ENCODE peak calls at places on chromosomes 16 and 17, in nine cellular contexts. Z is body of pancreas; H is choroid plexus epithelial cell; E is HT1080; I is M059J; V is HuH-7.5; U is nephron progenitor cell; K is activated T-helper 1 cell treated with anti-CD3 and anti-CD28 coated beads, Interleukin-12 subunit alpha, Interleukin-12 subunit beta, Interleukin-2, Interleukin-4 antibody, amounts not matched to agents 30 ng/mL and 10 ng/mL and 1 ng/mL, durations not matched to agents 14 hours and 24 hours and 36 hours; B is MCF 10A. W is an unnamed sample.

GRCh38 chr16:59886021-59886420 is 1151.9 kb upstream of the GOT2 start:
- DNase-seq in V (no peak), B (peak), H (peak), I (peak), E (peak), Z (peak), K (no peak), U (no peak), W (no peak)

GRCh38 chr16:85498607-85499006 is 114.5 kb upstream of the GSE1 start:
- DNase-seq in U (no peak), K (no peak), V (no peak), E (no peak), B (no peak), I (no peak), Z (no peak), H (no peak), W (no peak)

GRCh38 chr16:85431431-85432124 is 181.5 kb upstream of the GSE1 start:
- DNase-seq in I (no peak), H (no peak), U (peak), Z (no peak), B (no peak), V (no peak), E (no peak), K (no peak), W (no peak)

GRCh38 chr17:27807567-27808470 is 7.5 kb upstream of the NOS2 start:
- DNase-seq in E (no peak), I (peak), V (no peak), K (peak), Z (peak), H (no peak), B (no peak), U (no peak), W (no peak)

GRCh38 chr17:63995626-63996025 is 2.5 kb upstream of the PRR29 start:
- DNase-seq in E (no peak), I (no peak), U (no peak), B (no peak), K (no peak), V (no peak), Z (no peak), H (no peak), W (peak)

GRCh38 chr17:8150194-8151119 is 1.7 kb downstream of the PER1 start:
- DNase-seq in E (no peak), Z (no peak), K (no peak), B (no peak), U (no peak), I (no peak), V (no peak), H (no peak), W (no peak)

GRCh38 chr16:1903845-1904820 is 14.1 kb downstream of the HS3ST6 start:
- DNase-seq in E (no peak), I (no peak), Z (no peak), U (no peak), K (no peak), H (no peak), V (no peak), B (no peak), W (no peak)

GRCh38 chr16:31569360-31569717 is 41.6 kb downstream of the AHSP start:
- DNase-seq in K (no peak), E (no peak), B (no peak), H (no peak), V (no peak), U (peak), Z (no peak), I (no peak), W (no peak)

GRCh38 chr17:75270218-75270965 is 639 bp downstream of the MIF4GD start:
- DNase-seq in I (peak), H (peak), Z (peak), B (peak), K (peak), V (peak), U (peak), E (peak), W (peak)

GRCh38 chr16:1706386-1707192 is 594 bp downstream of the MAPK8IP3 start:
- DNase-seq in H (peak), U (peak), V (peak), Z (no peak), B (no peak), E (no peak), I (peak), K (peak), W (no peak)

GRCh38 chr17:27569257-27569722 is 61.7 kb upstream of the LGALS9 start:
- DNase-seq in K (peak), U (peak), Z (peak), E (peak), H (no peak), B (peak), V (peak), I (peak), W (no peak)

GRCh38 chr16:1152123-1152638 is 725 bp upstream of the CACNA1H start:
- DNase-seq in B (no peak), Z (no peak), K (peak), U (peak), I (no peak), H (no peak), E (no peak), V (no peak), W (no peak)

GRCh38 chr17:17391575-17392370 is 85.0 kb upstream of the MED9 start:
- DNase-seq in V (no peak), E (no peak), Z (no peak), H (no peak), K (peak), U (no peak), B (no peak), I (no peak), W (no peak)

GRCh38 chr16:80151706-80152073 is 389.1 kb upstream of the DYNLRB2 start:
- DNase-seq in K (no peak), I (no peak), E (no peak), U (no peak), B (no peak), V (no peak), Z (no peak), H (no peak), W (no peak)

GRCh38 chr17:3762922-3763776 is 37.8 kb downstream of the ITGAE start:
- DNase-seq in U (no peak), Z (no peak), E (peak), B (no peak), H (no peak), I (peak), V (no peak), K (peak), W (no peak)

GRCh38 chr17:82374626-82375331 is 3.2 kb downstream of the UTS2R start:
- DNase-seq in B (no peak), I (no peak), H (no peak), K (no peak), V (no peak), E (no peak), U (no peak), Z (no peak), W (no peak)

GRCh38 chr16:47713225-47713595 is 252.1 kb downstream of the PHKB start:
- DNase-seq in Z (no peak), I (peak), U (no peak), B (peak), H (peak), E (peak), V (no peak), K (peak), W (no peak)

GRCh38 chr16:80350066-80350465 is 190.7 kb upstream of the DYNLRB2 start:
- DNase-seq in U (no peak), E (no peak), H (no peak), V (no peak), I (no peak), B (no peak), K (no peak), Z (no peak), W (no peak)

GRCh38 chr16:83046664-83047063 is 419.9 kb downstream of the CDH13 start:
- DNase-seq in U (no peak), Z (no peak), E (no peak), V (no peak), I (no peak), H (peak), B (peak), K (no peak), W (no peak)

GRCh38 chr17:2090210-2090641 is 35.3 kb downstream of the HIC1 start:
- DNase-seq in U (no peak), Z (no peak), V (no peak), I (no peak), B (no peak), H (no peak), E (no peak), K (no peak), W (no peak)

GRCh38 chr17:40903129-40903847 is 18.2 kb upstream of the KRT20 start:
- DNase-seq in Z (no peak), H (peak), U (no peak), V (peak), K (no peak), I (peak), B (peak), E (peak), W (no peak)

GRCh38 chr17:27323538-27324212 is 29.8 kb downstream of the WSB1 start:
- DNase-seq in H (peak), Z (peak), U (no peak), B (peak), V (no peak), E (peak), I (peak), K (no peak), W (peak)

GRCh38 chr17:16926591-16927451 is 45.1 kb downstream of the TNFRSF13B start:
- DNase-seq in H (peak), Z (no peak), V (no peak), E (peak), K (no peak), U (no peak), B (peak), I (peak), W (peak)

GRCh38 chr17:43338886-43339516 is 59.8 kb upstream of the ARL4D start:
- DNase-seq in B (peak), I (peak), H (peak), E (peak), K (peak), V (no peak), Z (peak), U (peak), W (no peak)

GRCh38 chr17:78484300-78485159 is 92.7 kb downstream of the DNAH17 start:
- DNase-seq in B (no peak), V (no peak), E (no peak), H (peak), Z (no peak), U (peak), K (peak), I (no peak), W (no peak)

GRCh38 chr17:263773-264172 is 82.3 kb upstream of the DOC2B start:
- DNase-seq in K (no peak), U (no peak), Z (no peak), I (no peak), V (no peak), H (no peak), E (no peak), B (no peak), W (peak)

W was measured in suprapubic skin.